ENCODE peak calls at places on chromosomes 6 and 20, in five cellular contexts. One of them, this sample, is unnamed.
A peak's percentile ranks its signal among the peaks of the same experiment; 100 is the strongest.

GRCh38 chr6:56515081-56515905 is 127.4 kb downstream of the DST start:
- DNase-seq in ascending aorta: no peak
- DNase-seq in H9: no peak
- DNase-seq in tibial nerve: no peak
- DNase-seq in type B pancreatic cell: no peak
- DNase-seq in this sample: no peak

GRCh38 chr6:152054441-152054840 is 247.0 kb downstream of the ESR1 start:
- DNase-seq in type B pancreatic cell: no peak
- DNase-seq in tibial nerve: no peak
- DNase-seq in H9: no peak
- DNase-seq in ascending aorta: no peak
- DNase-seq in this sample: no peak

GRCh38 chr20:5863040-5863811 is 87.1 kb downstream of the TRMT6 start:
- DNase-seq in ascending aorta: no peak
- DNase-seq in H9: no peak
- DNase-seq in type B pancreatic cell: no peak
- DNase-seq in tibial nerve: no peak
- DNase-seq in this sample: no peak

GRCh38 chr6:20684474-20684873 is 150.2 kb downstream of the CDKAL1 start:
- DNase-seq in ascending aorta: no peak
- DNase-seq in type B pancreatic cell: no peak
- DNase-seq in tibial nerve: no peak
- DNase-seq in H9: no peak
- DNase-seq in this sample: no peak

GRCh38 chr6:99761701-99762100 is 155.1 kb downstream of the PRDM13 start:
- DNase-seq in type B pancreatic cell: no peak
- DNase-seq in tibial nerve: no peak
- DNase-seq in H9: no peak
- DNase-seq in ascending aorta: no peak
- DNase-seq in this sample: no peak

GRCh38 chr6:162068340-162068739 is 659.2 kb downstream of the PRKN start:
- DNase-seq in ascending aorta: no peak
- DNase-seq in H9: no peak
- DNase-seq in type B pancreatic cell: no peak
- DNase-seq in tibial nerve: no peak
- DNase-seq in this sample: no peak

GRCh38 chr6:53771780-53772624 is 22.8 kb upstream of the LRRC1 start:
- DNase-seq in tibial nerve: no peak
- DNase-seq in type B pancreatic cell: no peak
- DNase-seq in ascending aorta: no peak
- DNase-seq in H9: no peak
- DNase-seq in this sample: no peak

GRCh38 chr20:45041464-45042337 is 59.2 kb downstream of the KCNS1 start:
- DNase-seq in ascending aorta: no peak
- DNase-seq in tibial nerve: no peak
- DNase-seq in type B pancreatic cell: no peak
- DNase-seq in H9: peak; percentile 64
- DNase-seq in this sample: no peak

GRCh38 chr20:6630494-6630893 is 137.0 kb upstream of the BMP2 start:
- DNase-seq in type B pancreatic cell: no peak
- DNase-seq in ascending aorta: no peak
- DNase-seq in H9: no peak
- DNase-seq in tibial nerve: no peak
- DNase-seq in this sample: no peak

GRCh38 chr20:32859961-32860360 is 1.2 kb downstream of the EFCAB8 start:
- DNase-seq in tibial nerve: no peak
- DNase-seq in type B pancreatic cell: no peak
- DNase-seq in H9: no peak
- DNase-seq in ascending aorta: no peak
- DNase-seq in this sample: no peak

GRCh38 chr20:18585134-18585533 is 2.7 kb upstream of the DTD1 start:
- DNase-seq in H9: peak; percentile 77
- DNase-seq in ascending aorta: no peak
- DNase-seq in type B pancreatic cell: no peak
- DNase-seq in tibial nerve: no peak
- DNase-seq in this sample: no peak

GRCh38 chr6:132687306-132687705 is 26.5 kb downstream of the VNN1 start:
- DNase-seq in ascending aorta: no peak
- DNase-seq in type B pancreatic cell: no peak
- DNase-seq in H9: no peak
- DNase-seq in tibial nerve: no peak
- DNase-seq in this sample: no peak

GRCh38 chr6:41022294-41022693 is 16.7 kb downstream of the UNC5CL start:
- DNase-seq in tibial nerve: no peak
- DNase-seq in H9: no peak
- DNase-seq in type B pancreatic cell: no peak
- DNase-seq in ascending aorta: no peak
- DNase-seq in this sample: no peak

GRCh38 chr20:43508604-43509040 is 1.1 kb downstream of the L3MBTL1 start:
- DNase-seq in ascending aorta: no peak
- DNase-seq in type B pancreatic cell: no peak
- DNase-seq in H9: peak; percentile 94
- DNase-seq in tibial nerve: no peak
- DNase-seq in this sample: no peak
- TF ChIP-seq CTCF in ascending aorta: no peak
- TF ChIP-seq CTCF in type B pancreatic cell: peak; percentile 53
- TF ChIP-seq CTCF in H9: peak; percentile 50
- TF ChIP-seq CTCF in tibial nerve: no peak
- TF ChIP-seq CTCF in this sample: no peak

GRCh38 chr20:39103305-39103704 is 141.2 kb downstream of the DHX35 start:
- DNase-seq in tibial nerve: no peak
- DNase-seq in type B pancreatic cell: no peak
- DNase-seq in H9: no peak
- DNase-seq in ascending aorta: no peak
- DNase-seq in this sample: no peak

GRCh38 chr20:39107741-39108140 is 145.6 kb downstream of the DHX35 start:
- DNase-seq in H9: no peak
- DNase-seq in ascending aorta: no peak
- DNase-seq in type B pancreatic cell: no peak
- DNase-seq in tibial nerve: no peak
- DNase-seq in this sample: no peak

GRCh38 chr20:39103732-39104131 is 141.6 kb downstream of the DHX35 start:
- DNase-seq in H9: no peak
- DNase-seq in ascending aorta: no peak
- DNase-seq in type B pancreatic cell: no peak
- DNase-seq in tibial nerve: no peak
- DNase-seq in this sample: no peak

GRCh38 chr20:39106791-39107190 is 144.6 kb downstream of the DHX35 start:
- DNase-seq in ascending aorta: no peak
- DNase-seq in H9: no peak
- DNase-seq in tibial nerve: no peak
- DNase-seq in type B pancreatic cell: no peak
- DNase-seq in this sample: no peak

DNA sequence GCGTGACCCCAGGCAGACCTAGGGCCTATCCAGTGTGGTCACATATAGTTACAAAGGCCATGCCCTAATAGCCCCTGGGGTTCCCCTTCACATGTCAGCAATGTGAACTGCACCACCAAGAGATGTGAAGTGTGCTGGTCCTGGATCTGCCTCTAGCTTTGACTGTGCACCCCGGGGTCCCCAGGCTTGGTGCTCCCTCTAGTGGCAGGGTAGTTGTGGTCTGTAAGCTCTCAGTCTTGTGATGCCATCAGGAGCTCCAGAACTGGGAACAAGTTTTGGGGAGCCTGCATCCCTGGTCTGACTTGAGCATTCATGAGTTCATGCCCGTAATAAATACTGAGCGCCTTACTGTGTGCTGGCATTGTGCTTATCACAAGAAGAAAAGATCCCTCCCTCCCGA is 143.4 kb downstream of the DHX35 start:
- DNase-seq in type B pancreatic cell: no peak
- DNase-seq in ascending aorta: no peak
- DNase-seq in tibial nerve: no peak
- DNase-seq in H9: no peak
- DNase-seq in this sample: no peak
- TF ChIP-seq CTCF in type B pancreatic cell: no peak
- TF ChIP-seq CTCF in ascending aorta: no peak
- TF ChIP-seq CTCF in tibial nerve: no peak
- TF ChIP-seq CTCF in H9: peak; percentile 44
- TF ChIP-seq CTCF in this sample: no peak

DNA sequence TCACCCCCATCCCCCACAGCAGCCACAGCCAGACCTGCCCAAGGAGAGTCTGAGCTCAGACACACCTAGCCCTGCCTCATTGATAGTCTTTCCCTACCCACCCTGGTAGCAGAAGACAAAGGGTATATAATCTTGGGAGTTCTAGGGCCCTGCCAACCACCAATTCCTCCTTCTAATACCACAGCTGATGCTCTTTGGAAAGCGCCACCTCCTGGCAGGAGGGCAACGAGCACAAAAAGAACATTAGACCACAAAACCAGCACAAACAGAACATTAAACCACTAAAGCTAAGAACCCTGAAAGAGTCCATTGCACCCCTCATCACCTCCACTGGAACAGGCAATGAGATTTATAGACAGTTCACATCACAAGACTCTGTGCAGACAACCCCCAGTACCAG is 195.8 kb upstream of the FUT9 start:
- DNase-seq in type B pancreatic cell: no peak
- DNase-seq in H9: peak; percentile 37
- DNase-seq in tibial nerve: no peak
- DNase-seq in ascending aorta: no peak
- DNase-seq in this sample: no peak
- TF ChIP-seq CTCF in type B pancreatic cell: peak; percentile 36
- TF ChIP-seq CTCF in H9: peak; percentile 64
- TF ChIP-seq CTCF in tibial nerve: no peak
- TF ChIP-seq CTCF in ascending aorta: no peak
- TF ChIP-seq CTCF in this sample: no peak

GRCh38 chr6:107132330-107132954 is 17.1 kb upstream of the BEND3 start:
- DNase-seq in type B pancreatic cell: no peak
- DNase-seq in H9: no peak
- DNase-seq in ascending aorta: no peak
- DNase-seq in tibial nerve: peak; percentile 22
- DNase-seq in this sample: no peak
- TF ChIP-seq CTCF in type B pancreatic cell: peak; percentile 84
- TF ChIP-seq CTCF in H9: peak; percentile 68
- TF ChIP-seq CTCF in ascending aorta: no peak
- TF ChIP-seq CTCF in tibial nerve: peak; percentile 5
- TF ChIP-seq CTCF in this sample: peak; percentile 43

DNA sequence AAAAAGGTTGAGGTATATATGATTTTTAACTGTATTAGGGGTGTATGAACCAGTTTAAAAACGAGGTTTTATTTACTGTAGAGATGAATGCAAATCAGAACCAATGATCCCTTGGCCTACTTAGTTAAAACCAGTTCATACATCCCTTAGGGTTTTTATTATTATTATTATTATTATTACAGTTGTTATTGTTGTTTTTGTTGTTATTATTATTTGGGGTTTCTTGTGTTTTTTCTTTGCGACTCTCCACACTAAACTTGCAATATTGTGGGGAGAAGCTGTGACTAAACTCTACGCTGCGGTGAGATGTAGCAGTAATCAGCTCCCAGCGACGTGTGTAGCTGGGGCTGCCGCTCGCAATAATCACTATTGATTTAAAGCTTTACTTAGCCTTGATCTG is 62.2 kb downstream of the SSR1 start:
- DNase-seq in ascending aorta: no peak
- DNase-seq in H9: no peak
- DNase-seq in tibial nerve: no peak
- DNase-seq in type B pancreatic cell: no peak
- DNase-seq in this sample: no peak
- TF ChIP-seq CTCF in ascending aorta: no peak
- TF ChIP-seq CTCF in H9: no peak
- TF ChIP-seq CTCF in tibial nerve: no peak
- TF ChIP-seq CTCF in type B pancreatic cell: no peak
- TF ChIP-seq CTCF in this sample: no peak

DNA sequence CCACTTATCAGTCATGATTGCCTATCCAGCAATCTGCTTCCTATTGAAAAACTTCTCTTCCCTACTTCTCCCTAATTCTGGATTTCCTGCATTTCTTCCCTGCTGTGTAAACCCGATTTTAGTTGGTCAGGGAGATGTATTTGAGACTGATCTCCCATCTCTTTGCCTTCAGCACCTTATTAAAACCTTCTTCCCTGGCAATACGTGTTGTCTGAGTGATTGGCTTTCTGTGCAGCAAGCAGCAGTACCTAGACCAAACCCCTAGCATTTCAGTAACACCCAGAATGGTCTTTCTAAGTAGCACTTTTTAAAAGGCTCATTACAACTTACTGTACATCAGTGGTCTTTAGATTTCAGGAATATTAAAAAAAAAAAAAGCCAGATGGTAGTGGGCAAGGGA is 99.1 kb upstream of the PDE10A start:
- DNase-seq in H9: no peak
- DNase-seq in ascending aorta: no peak
- DNase-seq in type B pancreatic cell: no peak
- DNase-seq in tibial nerve: no peak
- DNase-seq in this sample: no peak
- TF ChIP-seq CTCF in H9: no peak
- TF ChIP-seq CTCF in ascending aorta: no peak
- TF ChIP-seq CTCF in type B pancreatic cell: no peak
- TF ChIP-seq CTCF in tibial nerve: no peak
- TF ChIP-seq CTCF in this sample: no peak

This sample was measured in dorsolateral prefrontal cortex.